ENCODE peak calls at places on chromosomes 7 and 10, in six cellular contexts. Q is heart left ventricle, L is transverse colon, M is spleen, B is ovary, A is adrenal gland. H is an unnamed sample.

GRCh38 chr10:5566606-5567005 is 41.8 kb downstream of the CALML3 start:
- DNase-seq in M (no peak), B (no peak), L (peak; percentile 2), Q (no peak), A (no peak), H (no peak)

GRCh38 chr10:10915215-10915614 is 102.5 kb upstream of the CELF2 start:
- DNase-seq in L (no peak), M (no peak), A (no peak), Q (no peak), B (no peak), H (no peak)

GRCh38 chr7:155215576-155216325 is 81.9 kb upstream of the INSIG1 start:
- DNase-seq in A (no peak), Q (no peak), L (no peak), B (no peak), M (no peak), H (no peak)

GRCh38 chr7:66769833-66770512 is 29.4 kb downstream of the RABGEF1 start:
- DNase-seq in B (no peak), A (no peak), L (no peak), M (no peak), Q (no peak), H (no peak)

GRCh38 chr10:72184156-72184555 is 31.7 kb upstream of the ANAPC16 start:
- DNase-seq in M (no peak), L (no peak), Q (no peak), A (no peak), B (no peak), H (no peak)

GRCh38 chr10:113297226-113297625 is 255.6 kb upstream of the HABP2 start:
- DNase-seq in A (no peak), L (no peak), B (no peak), M (no peak), Q (no peak), H (no peak)

GRCh38 chr10:46268076-46268881 is 18.5 kb upstream of the ANTXRL start:
- DNase-seq in M (peak; percentile 87), Q (no peak), L (peak; percentile 29), B (no peak), A (no peak), H (no peak)

GRCh38 chr10:3924344-3924743 is 139.3 kb upstream of the KLF6 start:
- DNase-seq in L (no peak), M (no peak), B (no peak), A (no peak), Q (no peak), H (no peak)

GRCh38 chr7:20201380-20201779 is 15.8 kb downstream of the MACC1 start:
- DNase-seq in A (peak; percentile 16), Q (no peak), L (peak; percentile 23), M (peak; percentile 65), B (no peak), H (no peak)

GRCh38 chr7:29040570-29040906 is 82.4 kb upstream of the TRIL start:
- DNase-seq in M (no peak), L (no peak), Q (no peak), A (no peak), B (no peak), H (no peak)

GRCh38 chr10:128398999-128399398 is 272.8 kb upstream of the MKI67 start:
- DNase-seq in L (no peak), A (no peak), M (no peak), B (no peak), Q (no peak), H (no peak)

GRCh38 chr7:16492513-16493062 is 27.1 kb upstream of the SOSTDC1 start:
- DNase-seq in L (no peak), A (no peak), Q (no peak), B (no peak), M (no peak), H (no peak)

GRCh38 chr10:93921338-93921737 is 27.6 kb downstream of the SLC35G1 start:
- DNase-seq in B (no peak), L (peak; percentile 13), Q (no peak), M (no peak), A (peak; percentile 21), H (no peak)

GRCh38 chr10:80204193-80204714 is 1.1 kb downstream of the ANXA11 start:
- DNase-seq in L (peak; percentile 89), B (no peak), A (no peak), Q (no peak), M (peak; percentile 84), H (no peak)

GRCh38 chr10:93435621-93436385 is 46.3 kb downstream of the MYOF start:
- DNase-seq in Q (no peak), A (no peak), M (no peak), L (no peak), B (no peak), H (no peak)

GRCh38 chr10:71347587-71348395 is 28.7 kb downstream of the SLC29A3 start:
- DNase-seq in B (no peak), Q (no peak), A (no peak), M (no peak), L (peak; percentile 62), H (no peak)

GRCh38 chr10:129770286-129770685 is 193.8 kb downstream of the EBF3 start:
- DNase-seq in B (no peak), Q (no peak), L (peak; percentile 4), A (no peak), M (peak; percentile 72), H (no peak)

GRCh38 chr7:149229526-149229925 is 9.9 kb upstream of the ZNF212 start:
- DNase-seq in M (peak; percentile 32), Q (no peak), L (no peak), B (no peak), A (no peak), H (no peak)

GRCh38 chr10:131650169-131650705 is 250.6 kb upstream of the PPP2R2D start:
- DNase-seq in L (no peak), B (no peak), Q (no peak), M (no peak), A (no peak), H (no peak)

GRCh38 chr10:16776896-16777295 is 40.3 kb downstream of the RSU1 start:
- DNase-seq in B (no peak), M (no peak), A (no peak), Q (no peak), L (no peak), H (no peak)

GRCh38 chr7:77791336-77791735 is 6.9 kb downstream of the TMEM60 start:
- DNase-seq in A (no peak), Q (no peak), M (no peak), L (no peak), B (no peak), H (no peak)

GRCh38 chr7:5177060-5177459 is 13.0 kb upstream of the WIPI2 start:
- DNase-seq in M (no peak), A (peak; percentile 92), Q (peak; percentile 64), L (peak; percentile 40), B (peak; percentile 53), H (no peak)

GRCh38 chr7:87347682-87348081 is 2.2 kb downstream of the CROT start:
- DNase-seq in M (no peak), L (no peak), B (no peak), Q (no peak), A (no peak), H (no peak)

GRCh38 chr10:61140765-61141392 is 196.9 kb upstream of the RHOBTB1 start:
- DNase-seq in M (no peak), Q (peak; percentile 33), A (peak; percentile 50), B (no peak), L (no peak), H (no peak)

GRCh38 chr10:50417906-50418697 is 166.8 kb upstream of the ASAH2 start:
- DNase-seq in Q (peak; percentile 79), A (peak; percentile 78), M (peak; percentile 86), L (peak; percentile 63), B (peak; percentile 55), H (peak; percentile 19)

DNA sequence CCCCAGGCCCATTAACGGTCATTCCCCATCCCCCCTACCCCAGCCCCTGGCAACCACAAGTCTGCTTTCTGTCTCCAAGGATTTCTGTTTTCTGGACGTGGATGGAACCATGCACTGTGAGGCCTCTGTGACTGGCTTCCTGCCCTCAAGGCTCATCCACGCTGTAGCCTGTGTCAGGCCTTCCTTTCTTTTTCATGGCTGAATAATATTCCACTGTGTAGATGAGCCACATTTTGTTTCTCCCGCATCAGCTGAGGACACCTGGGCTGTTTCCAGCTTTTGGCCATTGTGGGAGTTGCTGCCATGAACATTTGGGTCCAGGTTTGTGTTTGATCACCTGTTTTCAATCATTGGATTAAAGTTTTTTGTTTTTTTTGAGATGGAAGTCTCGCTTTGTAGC is 50.0 kb downstream of the UNCX start:
- DNase-seq in M (no peak), A (no peak), Q (no peak), B (no peak), L (no peak), H (no peak)
- H3K27ac ChIP-seq in M (no peak overlapping the region), A (no peak overlapping the region), Q (no peak overlapping the region), B (no peak overlapping the region), L (no peak overlapping the region), H (no peak overlapping the region)

DNA sequence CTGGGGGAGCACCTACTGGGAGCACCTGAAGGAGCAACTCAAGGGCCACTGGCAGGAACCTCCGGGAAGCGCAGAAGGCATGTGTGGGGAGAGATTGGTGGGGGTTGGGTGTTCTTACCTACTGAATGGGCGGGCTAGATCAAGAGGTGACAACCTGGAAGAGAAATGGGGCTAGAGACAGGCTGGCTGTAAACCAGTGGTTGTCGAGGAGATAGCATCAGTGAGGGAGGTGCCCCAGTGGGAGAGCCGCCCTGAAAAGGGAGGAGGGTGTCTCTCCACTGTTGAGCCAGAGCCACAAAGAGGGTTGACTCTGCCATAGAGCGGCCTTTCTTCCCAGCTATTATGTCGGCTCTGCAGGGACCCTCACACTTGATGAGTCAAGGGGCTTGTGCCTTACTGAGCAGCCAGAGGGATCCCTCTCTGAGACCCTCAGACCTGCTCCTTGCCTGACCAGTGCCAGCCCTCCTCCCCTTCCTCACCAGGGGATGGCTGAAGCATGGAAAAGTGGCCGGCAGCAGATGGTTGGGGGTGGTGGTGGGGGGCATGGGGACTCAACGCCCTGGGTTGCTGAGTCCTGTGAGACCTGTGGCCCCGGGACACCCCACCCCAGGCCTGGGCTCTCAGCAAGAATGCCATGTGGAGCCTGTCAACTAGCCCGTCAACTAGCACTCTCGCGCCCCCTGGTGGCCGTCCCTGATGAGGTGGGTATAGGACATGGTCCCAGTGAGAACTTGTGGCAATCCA is 36.4 kb upstream of the PURB start:
- DNase-seq in L (peak; percentile 91), B (peak; percentile 78), Q (peak; percentile 84), A (peak; percentile 94), M (peak; percentile 98), H (peak; percentile 58)
- TF ChIP-seq POLR2A in L (no peak), B (no peak), Q (no peak), A (no peak), M (no peak), H (no peak)

DNA sequence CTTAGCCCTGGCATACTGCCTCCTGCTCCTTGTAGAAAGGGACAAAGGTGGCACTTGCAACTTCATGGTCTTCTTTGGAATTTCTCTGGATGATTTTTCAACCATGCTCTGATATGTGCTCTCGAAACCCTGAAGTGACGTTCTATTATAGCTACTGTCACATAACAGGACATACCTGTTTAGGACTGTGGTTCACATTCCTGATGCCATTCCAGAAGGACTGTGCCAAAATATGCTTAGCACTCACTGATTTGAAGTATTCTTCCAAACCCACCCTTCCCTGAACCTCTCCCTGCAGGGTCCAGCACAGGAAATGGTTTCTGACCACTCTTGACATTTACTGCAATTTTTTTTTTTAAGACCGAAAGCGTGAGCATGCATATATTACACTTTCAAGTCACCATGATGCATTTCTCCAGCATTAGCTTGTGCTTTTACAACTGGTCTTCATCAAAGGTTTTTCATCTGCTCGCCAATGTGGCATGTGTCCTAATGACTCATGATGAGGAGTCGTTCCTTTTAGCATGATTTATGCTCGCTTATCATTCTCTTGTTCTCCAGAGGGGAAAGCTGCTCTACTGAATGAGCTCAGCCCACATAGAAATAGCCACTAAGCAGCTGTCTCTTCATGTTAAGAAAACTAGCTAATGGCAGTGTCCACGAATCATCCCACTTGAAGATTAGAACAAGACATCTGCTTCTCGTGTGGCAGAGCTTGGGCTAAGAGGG is 135.2 kb downstream of the ADAM12 start:
- DNase-seq in Q (peak; percentile 40), L (no peak), A (peak; percentile 61), M (no peak), B (peak; percentile 63), H (no peak)
- H3K27ac ChIP-seq in Q (no peak overlapping the region), L (no peak overlapping the region), A (no peak overlapping the region), M (no peak overlapping the region), B (peak overlapping the region; percentile 67), H (no peak overlapping the region)

GRCh38 chr7:129188372-129188891 is at the start of gene SMO:
- DNase-seq in A (peak; percentile 37), L (peak; percentile 45), Q (peak; percentile 49), B (peak; percentile 80), M (peak; percentile 74), H (no peak)
- TF ChIP-seq POLR2A in A (no peak), L (no peak), Q (no peak), B (no peak), M (no peak), H (no peak)

H was measured in esophagus squamous epithelium.